ENCODE peak calls at places on chromosomes 16 and 17, in nine cellular contexts. C is germinal center; Y is body of pancreas; I is nephron progenitor cell; F is GM03348; R is effector memory CD8-positive, alpha-beta T cell; M is transverse colon; T is AG08396; E is heart left ventricle. Z is an unnamed sample.

GRCh38 chr17:66507103-66507923 is 204.9 kb downstream of the PRKCA start:
- DNase-seq in Y (peak), T (peak), F (peak), E (no peak), R (no peak), I (no peak), M (no peak), C (no peak), Z (no peak)

GRCh38 chr17:9107527-9107926 is 86.2 kb downstream of the NTN1 start:
- DNase-seq in E (no peak), F (no peak), C (no peak), R (no peak), T (no peak), M (no peak), Y (no peak), I (no peak), Z (no peak)

GRCh38 chr17:49381033-49381432 is 19.0 kb upstream of the ZNF652 start:
- DNase-seq in E (no peak), C (no peak), R (no peak), T (no peak), M (no peak), F (no peak), I (no peak), Y (no peak), Z (no peak)

GRCh38 chr17:28969706-28970393 is 18.5 kb upstream of the PHF12 start:
- DNase-seq in R (no peak), I (no peak), E (no peak), T (no peak), M (no peak), C (no peak), F (no peak), Y (no peak), Z (peak)

GRCh38 chr17:49987681-49988441 is 7.2 kb downstream of the DLX3 start:
- DNase-seq in C (no peak), Y (no peak), T (no peak), M (no peak), F (peak), I (no peak), R (no peak), E (no peak), Z (no peak)

GRCh38 chr17:72602517-72603345 is 481.9 kb downstream of the SOX9 start:
- DNase-seq in E (no peak), I (no peak), C (no peak), T (peak), M (peak), F (peak), R (no peak), Y (peak), Z (no peak)

GRCh38 chr16:30382398-30383015 is at the start of gene SEPTIN1:
- DNase-seq in C (peak), M (peak), T (no peak), Y (no peak), R (peak), E (no peak), F (no peak), I (no peak), Z (no peak)

GRCh38 chr17:76076765-76077581 is 2.0 kb upstream of the ZACN start:
- DNase-seq in T (no peak), R (peak), Y (no peak), M (no peak), C (peak), I (no peak), E (no peak), F (no peak), Z (no peak)

GRCh38 chr17:50129303-50129945 is 536 bp downstream of the SAMD14 start:
- DNase-seq in C (no peak), E (no peak), R (peak), Y (peak), F (peak), T (peak), I (peak), M (no peak), Z (peak)

GRCh38 chr17:18177137-18177536 is 6.5 kb upstream of the ALKBH5 start:
- DNase-seq in I (no peak), E (no peak), C (no peak), M (no peak), R (no peak), Y (no peak), F (no peak), T (no peak), Z (no peak)